ENCODE peak calls at places on chromosomes 13 and 19, in eight cellular contexts. One of them, this sample, is unnamed.

GRCh38 chr13:97629601-97630272 is 195.8 kb downstream of the RAP2A start:
- DNase-seq in psoas muscle: no peak
- DNase-seq in sciatic nerve: no peak
- DNase-seq in sigmoid colon: no peak
- DNase-seq in amniotic stem cell: no peak
- DNase-seq in renal cortical epithelial cell: no peak
- DNase-seq in cardiac muscle cell: no peak
- DNase-seq in NCI-H82: no peak
- DNase-seq in this sample: peak

GRCh38 chr19:41327499-41328156 is 17.7 kb downstream of the CCDC97 start:
- DNase-seq in psoas muscle: peak
- DNase-seq in sciatic nerve: peak
- DNase-seq in sigmoid colon: no peak
- DNase-seq in amniotic stem cell: no peak
- DNase-seq in renal cortical epithelial cell: peak
- DNase-seq in cardiac muscle cell: peak
- DNase-seq in NCI-H82: no peak
- DNase-seq in this sample: peak

GRCh38 chr19:47503130-47503822 is 11.6 kb downstream of the NAPA start:
- DNase-seq in psoas muscle: no peak
- DNase-seq in sciatic nerve: no peak
- DNase-seq in sigmoid colon: no peak
- DNase-seq in amniotic stem cell: no peak
- DNase-seq in renal cortical epithelial cell: no peak
- DNase-seq in cardiac muscle cell: no peak
- DNase-seq in NCI-H82: no peak
- DNase-seq in this sample: no peak

GRCh38 chr19:49559928-49560327 is 20.4 kb downstream of the NOSIP start:
- DNase-seq in psoas muscle: no peak
- DNase-seq in sciatic nerve: no peak
- DNase-seq in sigmoid colon: no peak
- DNase-seq in amniotic stem cell: no peak
- DNase-seq in renal cortical epithelial cell: no peak
- DNase-seq in cardiac muscle cell: no peak
- DNase-seq in NCI-H82: no peak
- DNase-seq in this sample: no peak

GRCh38 chr19:30778961-30779690 is 406.9 kb downstream of the ZNF536 start:
- DNase-seq in psoas muscle: no peak
- DNase-seq in sciatic nerve: no peak
- DNase-seq in sigmoid colon: no peak
- DNase-seq in amniotic stem cell: no peak
- DNase-seq in renal cortical epithelial cell: no peak
- DNase-seq in cardiac muscle cell: no peak
- DNase-seq in NCI-H82: no peak
- DNase-seq in this sample: no peak

GRCh38 chr13:95115525-95115924 is 185.7 kb downstream of the ABCC4 start:
- DNase-seq in psoas muscle: no peak
- DNase-seq in sciatic nerve: no peak
- DNase-seq in sigmoid colon: no peak
- DNase-seq in amniotic stem cell: no peak
- DNase-seq in renal cortical epithelial cell: peak
- DNase-seq in cardiac muscle cell: no peak
- DNase-seq in NCI-H82: no peak
- DNase-seq in this sample: no peak

GRCh38 chr13:93861818-93862217 is 617.7 kb downstream of the DCT start:
- DNase-seq in psoas muscle: no peak
- DNase-seq in sciatic nerve: no peak
- DNase-seq in sigmoid colon: no peak
- DNase-seq in amniotic stem cell: no peak
- DNase-seq in renal cortical epithelial cell: peak
- DNase-seq in cardiac muscle cell: peak
- DNase-seq in NCI-H82: peak
- DNase-seq in this sample: no peak

GRCh38 chr13:35876601-35877000 is 254.6 kb downstream of the DCLK1 start:
- DNase-seq in psoas muscle: no peak
- DNase-seq in sciatic nerve: no peak
- DNase-seq in sigmoid colon: no peak
- DNase-seq in amniotic stem cell: no peak
- DNase-seq in renal cortical epithelial cell: no peak
- DNase-seq in cardiac muscle cell: no peak
- DNase-seq in NCI-H82: no peak
- DNase-seq in this sample: no peak

GRCh38 chr19:15331419-15332310 is 674 bp downstream of the BRD4 start:
- DNase-seq in psoas muscle: peak
- DNase-seq in sciatic nerve: peak
- DNase-seq in sigmoid colon: peak
- DNase-seq in amniotic stem cell: no peak
- DNase-seq in renal cortical epithelial cell: no peak
- DNase-seq in cardiac muscle cell: peak
- DNase-seq in NCI-H82: peak
- DNase-seq in this sample: peak

GRCh38 chr19:15181394-15181793 is 19.4 kb downstream of the NOTCH3 start:
- DNase-seq in psoas muscle: no peak
- DNase-seq in sciatic nerve: no peak
- DNase-seq in sigmoid colon: no peak
- DNase-seq in amniotic stem cell: no peak
- DNase-seq in renal cortical epithelial cell: no peak
- DNase-seq in cardiac muscle cell: no peak
- DNase-seq in NCI-H82: no peak
- DNase-seq in this sample: no peak

GRCh38 chr19:6887326-6887725 is at the start of gene ADGRE1:
- DNase-seq in psoas muscle: no peak
- DNase-seq in sciatic nerve: no peak
- DNase-seq in sigmoid colon: no peak
- DNase-seq in amniotic stem cell: no peak
- DNase-seq in renal cortical epithelial cell: no peak
- DNase-seq in cardiac muscle cell: no peak
- DNase-seq in NCI-H82: no peak
- DNase-seq in this sample: no peak

GRCh38 chr13:113086031-113086750 is 19.4 kb upstream of the F7 start:
- DNase-seq in psoas muscle: peak
- DNase-seq in sciatic nerve: no peak
- DNase-seq in sigmoid colon: no peak
- DNase-seq in amniotic stem cell: no peak
- DNase-seq in renal cortical epithelial cell: no peak
- DNase-seq in cardiac muscle cell: no peak
- DNase-seq in NCI-H82: peak
- DNase-seq in this sample: no peak

GRCh38 chr13:80177327-80177726 is 163.6 kb downstream of the SPRY2 start:
- DNase-seq in psoas muscle: no peak
- DNase-seq in sciatic nerve: no peak
- DNase-seq in sigmoid colon: no peak
- DNase-seq in amniotic stem cell: no peak
- DNase-seq in renal cortical epithelial cell: peak
- DNase-seq in cardiac muscle cell: no peak
- DNase-seq in NCI-H82: no peak
- DNase-seq in this sample: no peak

GRCh38 chr19:41590945-41591344 is 15.0 kb downstream of the CEACAM21 start:
- DNase-seq in psoas muscle: no peak
- DNase-seq in sciatic nerve: no peak
- DNase-seq in sigmoid colon: no peak
- DNase-seq in amniotic stem cell: no peak
- DNase-seq in renal cortical epithelial cell: no peak
- DNase-seq in cardiac muscle cell: no peak
- DNase-seq in NCI-H82: no peak
- DNase-seq in this sample: no peak

GRCh38 chr13:37595162-37595561 is 3.4 kb downstream of the POSTN start:
- DNase-seq in psoas muscle: no peak
- DNase-seq in sciatic nerve: no peak
- DNase-seq in sigmoid colon: no peak
- DNase-seq in amniotic stem cell: no peak
- DNase-seq in renal cortical epithelial cell: peak
- DNase-seq in cardiac muscle cell: peak
- DNase-seq in NCI-H82: no peak
- DNase-seq in this sample: no peak

This sample was measured in midbrain.